ENCODE peak calls at places on chromosomes 16 and 17, in eight cellular contexts. One of them, this sample, is unnamed.

GRCh38 chr17:81984773-81985410 is 7.5 kb downstream of the ASPSCR1 start:
- DNase-seq in activated CD4-positive, alpha-beta T cell treated with anti-CD3 and anti-CD28 coated beads, Interleukin-2, amount 50 U/mL, for 1 hour: no peak
- DNase-seq in AG10803: no peak
- DNase-seq in stimulated activated CD4-positive, alpha-beta T cell treated with anti-CD3 and anti-CD28 coated beads, Interleukin-15, amount 100 ng/mL, for 48 hours: no peak
- DNase-seq in GDM1: no peak
- DNase-seq in GM10248: no peak
- DNase-seq in AG09319: no peak
- DNase-seq in activated CD8-positive, alpha-beta T cell treated with anti-CD3 and anti-CD28 coated beads, Interleukin-2, amount 10 ng/mL, durations not matched to agents 7 days and 5 days: no peak
- DNase-seq in this sample: no peak

GRCh38 chr17:48547839-48548686 is 3.2 kb upstream of the HOXB2 start:
- DNase-seq in activated CD4-positive, alpha-beta T cell treated with anti-CD3 and anti-CD28 coated beads, Interleukin-2, amount 50 U/mL, for 1 hour: peak
- DNase-seq in AG10803: peak
- DNase-seq in stimulated activated CD4-positive, alpha-beta T cell treated with anti-CD3 and anti-CD28 coated beads, Interleukin-15, amount 100 ng/mL, for 48 hours: no peak
- DNase-seq in GDM1: no peak
- DNase-seq in GM10248: no peak
- DNase-seq in AG09319: no peak
- DNase-seq in activated CD8-positive, alpha-beta T cell treated with anti-CD3 and anti-CD28 coated beads, Interleukin-2, amount 10 ng/mL, durations not matched to agents 7 days and 5 days: peak
- DNase-seq in this sample: no peak

GRCh38 chr17:50426814-50427787 is 1.1 kb downstream of the ACSF2 start:
- DNase-seq in activated CD4-positive, alpha-beta T cell treated with anti-CD3 and anti-CD28 coated beads, Interleukin-2, amount 50 U/mL, for 1 hour: peak
- DNase-seq in AG10803: peak
- DNase-seq in stimulated activated CD4-positive, alpha-beta T cell treated with anti-CD3 and anti-CD28 coated beads, Interleukin-15, amount 100 ng/mL, for 48 hours: no peak
- DNase-seq in GDM1: peak
- DNase-seq in GM10248: peak
- DNase-seq in AG09319: no peak
- DNase-seq in activated CD8-positive, alpha-beta T cell treated with anti-CD3 and anti-CD28 coated beads, Interleukin-2, amount 10 ng/mL, durations not matched to agents 7 days and 5 days: peak
- DNase-seq in this sample: peak

GRCh38 chr16:89153848-89154271 is 17.7 kb upstream of the CDH15 start:
- DNase-seq in activated CD4-positive, alpha-beta T cell treated with anti-CD3 and anti-CD28 coated beads, Interleukin-2, amount 50 U/mL, for 1 hour: no peak
- DNase-seq in AG10803: no peak
- DNase-seq in stimulated activated CD4-positive, alpha-beta T cell treated with anti-CD3 and anti-CD28 coated beads, Interleukin-15, amount 100 ng/mL, for 48 hours: no peak
- DNase-seq in GDM1: no peak
- DNase-seq in GM10248: no peak
- DNase-seq in AG09319: no peak
- DNase-seq in activated CD8-positive, alpha-beta T cell treated with anti-CD3 and anti-CD28 coated beads, Interleukin-2, amount 10 ng/mL, durations not matched to agents 7 days and 5 days: no peak
- DNase-seq in this sample: no peak

GRCh38 chr16:15576960-15577958 is 65.7 kb downstream of the MARF1 start:
- DNase-seq in activated CD4-positive, alpha-beta T cell treated with anti-CD3 and anti-CD28 coated beads, Interleukin-2, amount 50 U/mL, for 1 hour: no peak
- DNase-seq in AG10803: no peak
- DNase-seq in stimulated activated CD4-positive, alpha-beta T cell treated with anti-CD3 and anti-CD28 coated beads, Interleukin-15, amount 100 ng/mL, for 48 hours: no peak
- DNase-seq in GDM1: no peak
- DNase-seq in GM10248: no peak
- DNase-seq in AG09319: no peak
- DNase-seq in activated CD8-positive, alpha-beta T cell treated with anti-CD3 and anti-CD28 coated beads, Interleukin-2, amount 10 ng/mL, durations not matched to agents 7 days and 5 days: no peak
- DNase-seq in this sample: no peak

GRCh38 chr16:48590476-48590875 is 19.5 kb downstream of the N4BP1 start:
- DNase-seq in activated CD4-positive, alpha-beta T cell treated with anti-CD3 and anti-CD28 coated beads, Interleukin-2, amount 50 U/mL, for 1 hour: no peak
- DNase-seq in AG10803: no peak
- DNase-seq in stimulated activated CD4-positive, alpha-beta T cell treated with anti-CD3 and anti-CD28 coated beads, Interleukin-15, amount 100 ng/mL, for 48 hours: no peak
- DNase-seq in GDM1: no peak
- DNase-seq in GM10248: no peak
- DNase-seq in AG09319: no peak
- DNase-seq in activated CD8-positive, alpha-beta T cell treated with anti-CD3 and anti-CD28 coated beads, Interleukin-2, amount 10 ng/mL, durations not matched to agents 7 days and 5 days: no peak
- DNase-seq in this sample: no peak

GRCh38 chr16:66036162-66036561 is 330.3 kb upstream of the CDH5 start:
- DNase-seq in activated CD4-positive, alpha-beta T cell treated with anti-CD3 and anti-CD28 coated beads, Interleukin-2, amount 50 U/mL, for 1 hour: no peak
- DNase-seq in AG10803: peak
- DNase-seq in stimulated activated CD4-positive, alpha-beta T cell treated with anti-CD3 and anti-CD28 coated beads, Interleukin-15, amount 100 ng/mL, for 48 hours: no peak
- DNase-seq in GDM1: no peak
- DNase-seq in GM10248: no peak
- DNase-seq in AG09319: no peak
- DNase-seq in activated CD8-positive, alpha-beta T cell treated with anti-CD3 and anti-CD28 coated beads, Interleukin-2, amount 10 ng/mL, durations not matched to agents 7 days and 5 days: no peak
- DNase-seq in this sample: no peak

GRCh38 chr16:28623172-28623711 is 13.4 kb upstream of the SULT1A1 start:
- DNase-seq in activated CD4-positive, alpha-beta T cell treated with anti-CD3 and anti-CD28 coated beads, Interleukin-2, amount 50 U/mL, for 1 hour: peak
- DNase-seq in AG10803: no peak
- DNase-seq in stimulated activated CD4-positive, alpha-beta T cell treated with anti-CD3 and anti-CD28 coated beads, Interleukin-15, amount 100 ng/mL, for 48 hours: peak
- DNase-seq in GDM1: no peak
- DNase-seq in GM10248: no peak
- DNase-seq in AG09319: no peak
- DNase-seq in activated CD8-positive, alpha-beta T cell treated with anti-CD3 and anti-CD28 coated beads, Interleukin-2, amount 10 ng/mL, durations not matched to agents 7 days and 5 days: peak
- DNase-seq in this sample: peak

GRCh38 chr17:28657756-28658155 is 4.0 kb downstream of the SDF2 start:
- DNase-seq in activated CD4-positive, alpha-beta T cell treated with anti-CD3 and anti-CD28 coated beads, Interleukin-2, amount 50 U/mL, for 1 hour: no peak
- DNase-seq in AG10803: no peak
- DNase-seq in stimulated activated CD4-positive, alpha-beta T cell treated with anti-CD3 and anti-CD28 coated beads, Interleukin-15, amount 100 ng/mL, for 48 hours: no peak
- DNase-seq in GDM1: no peak
- DNase-seq in GM10248: no peak
- DNase-seq in AG09319: no peak
- DNase-seq in activated CD8-positive, alpha-beta T cell treated with anti-CD3 and anti-CD28 coated beads, Interleukin-2, amount 10 ng/mL, durations not matched to agents 7 days and 5 days: no peak
- DNase-seq in this sample: no peak

GRCh38 chr16:74909665-74910064 is 75.3 kb downstream of the WDR59 start:
- DNase-seq in activated CD4-positive, alpha-beta T cell treated with anti-CD3 and anti-CD28 coated beads, Interleukin-2, amount 50 U/mL, for 1 hour: no peak
- DNase-seq in AG10803: no peak
- DNase-seq in stimulated activated CD4-positive, alpha-beta T cell treated with anti-CD3 and anti-CD28 coated beads, Interleukin-15, amount 100 ng/mL, for 48 hours: no peak
- DNase-seq in GDM1: no peak
- DNase-seq in GM10248: no peak
- DNase-seq in AG09319: no peak
- DNase-seq in activated CD8-positive, alpha-beta T cell treated with anti-CD3 and anti-CD28 coated beads, Interleukin-2, amount 10 ng/mL, durations not matched to agents 7 days and 5 days: no peak
- DNase-seq in this sample: no peak